ENCODE peak calls at places on chromosomes 5 and 9, in four cellular contexts. W is psoas muscle, B is mesenchymal stem cell, V is aorta. S is an unnamed sample.

GRCh38 chr5:140574165-140574564 is 9.5 kb downstream of the SLC35A4 start:
- DNase-seq in W (no peak), B (no peak), V (no peak), S (no peak)

GRCh38 chr5:159189310-159189709 is 20.0 kb downstream of the RNF145 start:
- DNase-seq in W (no peak), B (no peak), V (no peak), S (no peak)

GRCh38 chr5:167939686-167940085 is 351.8 kb upstream of the WWC1 start:
- DNase-seq in W (no peak), B (no peak), V (no peak), S (no peak)

GRCh38 chr5:4976918-4977317 is 163.2 kb upstream of the ADAMTS16 start:
- DNase-seq in W (no peak), B (no peak), V (no peak), S (no peak)

GRCh38 chr9:92176068-92176799 is 61.0 kb upstream of the SPTLC1 start:
- DNase-seq in W (no peak), B (no peak), V (no peak), S (no peak)

GRCh38 chr5:155482428-155482827 is 468.9 kb downstream of the KIF4B start:
- DNase-seq in W (no peak), B (no peak), V (no peak), S (no peak)

GRCh38 chr5:87020099-87020934 is 247.4 kb upstream of the RASA1 start:
- DNase-seq in W (no peak), B (peak; percentile 32), V (peak; percentile 69), S (peak; percentile 36)

GRCh38 chr9:109908459-109909390 is 128.7 kb downstream of the PALM2AKAP2 start:
- DNase-seq in W (no peak), B (peak; percentile 95), V (no peak), S (no peak)

GRCh38 chr9:21660976-21661375 is 141.5 kb upstream of the MTAP start:
- DNase-seq in W (no peak), B (no peak), V (no peak), S (no peak)

GRCh38 chr9:91101598-91102168 is 260.0 kb downstream of the AUH start:
- DNase-seq in W (no peak), B (no peak), V (no peak), S (peak; percentile 86)

GRCh38 chr5:80204808-80205614 is 50.8 kb downstream of the SERINC5 start:
- DNase-seq in W (no peak), B (peak; percentile 32), V (no peak), S (no peak)

GRCh38 chr5:2751592-2752021 is at the start of gene IRX2:
- DNase-seq in W (peak; percentile 71), B (no peak), V (peak; percentile 78), S (no peak)

GRCh38 chr5:102865510-102866314 is 110.6 kb downstream of the PAM start:
- DNase-seq in W (peak; percentile 91), B (peak; percentile 89), V (peak; percentile 92), S (peak; percentile 10)

GRCh38 chr5:142015781-142016533 is 3.1 kb upstream of the GNPDA1 start:
- DNase-seq in W (no peak), B (peak; percentile 81), V (no peak), S (peak; percentile 55)

GRCh38 chr9:115524467-115525059 is 406.6 kb upstream of the TNC start:
- DNase-seq in W (no peak), B (peak; percentile 73), V (no peak), S (peak; percentile 28)

GRCh38 chr9:136854113-136854841 is 2.1 kb downstream of the MAMDC4 start:
- DNase-seq in W (peak; percentile 54), B (no peak), V (no peak), S (peak; percentile 38)

GRCh38 chr9:36798350-36799065 is 225.8 kb downstream of the MELK start:
- DNase-seq in W (no peak), B (no peak), V (no peak), S (no peak)

GRCh38 chr9:136274786-136275654 is 28.9 kb downstream of the CCDC187 start:
- DNase-seq in W (no peak), B (no peak), V (no peak), S (no peak)

GRCh38 chr9:138075496-138075895 is 197.9 kb downstream of the CACNA1B start:
- DNase-seq in W (no peak), B (no peak), V (peak; percentile 50), S (no peak)

GRCh38 chr5:144864113-144864512 is 693.4 kb downstream of the KCTD16 start:
- DNase-seq in W (no peak), B (no peak), V (no peak), S (no peak)

GRCh38 chr9:127844821-127845359 is 9.6 kb downstream of the ENG start:
- DNase-seq in W (peak; percentile 76), B (peak; percentile 52), V (no peak), S (no peak)

GRCh38 chr5:32572778-32573480 is 12.4 kb upstream of the SUB1 start:
- DNase-seq in W (no peak), B (no peak), V (no peak), S (no peak)

GRCh38 chr5:32574540-32575175 is 10.7 kb upstream of the SUB1 start:
- DNase-seq in W (no peak), B (no peak), V (no peak), S (no peak)

GRCh38 chr5:32565143-32565542 is 20.2 kb upstream of the SUB1 start:
- DNase-seq in W (no peak), B (no peak), V (no peak), S (no peak)

GRCh38 chr5:32566319-32567111 is 18.8 kb upstream of the SUB1 start:
- DNase-seq in W (no peak), B (no peak), V (no peak), S (no peak)

DNA sequence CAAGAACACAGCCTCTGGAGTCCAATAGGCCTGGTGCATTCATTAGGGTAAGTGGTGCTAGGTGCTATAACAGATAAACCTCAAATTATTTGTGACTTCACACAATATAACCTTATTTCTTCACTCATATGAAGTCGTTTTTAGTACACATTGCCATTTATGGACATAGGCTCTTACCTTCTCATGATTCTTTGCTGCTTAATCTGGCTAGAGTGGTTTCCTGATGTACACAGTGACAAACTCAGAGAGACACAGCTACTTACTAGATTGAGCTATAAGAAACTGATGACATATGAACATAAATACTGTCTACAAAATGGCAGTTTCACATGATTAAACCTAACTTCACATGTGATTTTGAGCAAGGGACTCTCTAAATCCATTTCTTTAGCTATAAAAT is 14.2 kb upstream of the SUB1 start:
- DNase-seq in W (no peak), B (no peak), V (no peak), S (no peak)
- H3K4me3 ChIP-seq in W (no peak overlapping the region), B (no peak overlapping the region), V (no peak overlapping the region), S (no peak overlapping the region)

DNA sequence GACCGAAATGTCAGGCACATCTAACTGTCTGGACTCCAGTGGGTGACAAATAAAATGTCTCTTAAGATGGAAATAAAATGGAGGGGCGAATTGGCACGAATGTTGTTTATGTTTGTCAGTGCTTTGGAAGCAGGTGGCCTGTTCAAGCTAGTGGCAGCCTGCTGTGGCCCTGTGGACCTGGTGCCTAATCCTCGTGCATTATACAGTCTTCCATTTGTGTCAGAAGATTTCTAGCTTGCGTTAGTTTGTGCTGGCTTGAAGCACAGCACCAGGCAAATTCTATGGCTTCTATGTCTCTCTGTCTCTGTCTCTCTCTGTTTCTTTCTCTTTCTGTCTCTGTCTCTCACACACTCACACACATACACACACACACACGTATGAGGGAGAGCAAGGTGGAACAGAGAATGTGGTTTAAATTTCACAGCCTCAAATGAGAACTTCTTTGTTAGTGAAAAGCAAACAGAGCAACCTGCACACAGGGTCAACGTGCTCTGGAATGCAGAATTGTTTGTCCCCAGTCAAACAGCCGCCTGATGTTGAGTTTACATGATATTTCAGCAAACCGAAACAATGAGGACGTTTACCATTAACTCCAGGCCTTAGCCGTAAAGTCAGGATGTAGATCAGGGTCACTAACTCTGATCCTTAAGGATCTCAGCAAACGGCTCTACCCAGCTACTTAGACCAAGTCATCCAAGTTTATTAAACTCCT is 39.0 kb upstream of the CD180 start:
- DNase-seq in W (no peak), B (peak; percentile 21), V (no peak), S (no peak)
- H3K27ac ChIP-seq in W (peak overlapping the region; percentile 37), B (no peak overlapping the region), V (no peak overlapping the region), S (no peak overlapping the region)

DNA sequence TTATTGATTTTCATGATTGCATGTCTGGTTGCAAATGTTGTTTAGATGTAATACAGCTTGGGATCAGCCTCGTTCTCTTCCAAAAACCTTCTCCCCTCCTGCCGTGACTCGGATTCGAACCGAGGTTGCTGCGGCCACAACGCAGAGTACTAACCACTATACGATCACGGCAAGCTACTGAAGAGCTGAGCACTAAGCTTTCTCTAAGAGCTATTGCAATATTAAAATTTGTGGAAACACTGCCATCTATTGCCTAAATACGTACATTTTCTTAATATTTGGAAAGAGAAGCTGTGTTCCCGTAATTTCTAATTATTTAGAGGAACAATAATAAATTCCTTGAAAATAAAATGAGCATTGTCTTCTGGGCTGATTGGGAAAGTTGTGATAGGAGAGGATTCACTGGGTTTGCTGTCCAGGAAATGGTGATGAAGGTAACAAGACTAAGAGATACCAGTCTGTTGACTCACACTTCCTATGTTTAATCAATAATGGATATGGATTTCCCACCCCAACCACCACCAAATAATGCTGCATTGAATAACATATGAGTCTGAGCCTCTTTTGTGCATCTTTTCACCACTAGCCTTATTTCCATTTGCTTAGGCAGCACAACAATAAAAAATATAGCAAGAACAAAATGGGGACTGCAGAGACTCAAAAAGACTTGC is 120.0 kb upstream of the NFIB start:
- DNase-seq in W (no peak), B (peak; percentile 51), V (no peak), S (no peak)
- H3K4me3 ChIP-seq in W (no peak overlapping the region), B (no peak overlapping the region), V (no peak overlapping the region), S (no peak overlapping the region)

DNA sequence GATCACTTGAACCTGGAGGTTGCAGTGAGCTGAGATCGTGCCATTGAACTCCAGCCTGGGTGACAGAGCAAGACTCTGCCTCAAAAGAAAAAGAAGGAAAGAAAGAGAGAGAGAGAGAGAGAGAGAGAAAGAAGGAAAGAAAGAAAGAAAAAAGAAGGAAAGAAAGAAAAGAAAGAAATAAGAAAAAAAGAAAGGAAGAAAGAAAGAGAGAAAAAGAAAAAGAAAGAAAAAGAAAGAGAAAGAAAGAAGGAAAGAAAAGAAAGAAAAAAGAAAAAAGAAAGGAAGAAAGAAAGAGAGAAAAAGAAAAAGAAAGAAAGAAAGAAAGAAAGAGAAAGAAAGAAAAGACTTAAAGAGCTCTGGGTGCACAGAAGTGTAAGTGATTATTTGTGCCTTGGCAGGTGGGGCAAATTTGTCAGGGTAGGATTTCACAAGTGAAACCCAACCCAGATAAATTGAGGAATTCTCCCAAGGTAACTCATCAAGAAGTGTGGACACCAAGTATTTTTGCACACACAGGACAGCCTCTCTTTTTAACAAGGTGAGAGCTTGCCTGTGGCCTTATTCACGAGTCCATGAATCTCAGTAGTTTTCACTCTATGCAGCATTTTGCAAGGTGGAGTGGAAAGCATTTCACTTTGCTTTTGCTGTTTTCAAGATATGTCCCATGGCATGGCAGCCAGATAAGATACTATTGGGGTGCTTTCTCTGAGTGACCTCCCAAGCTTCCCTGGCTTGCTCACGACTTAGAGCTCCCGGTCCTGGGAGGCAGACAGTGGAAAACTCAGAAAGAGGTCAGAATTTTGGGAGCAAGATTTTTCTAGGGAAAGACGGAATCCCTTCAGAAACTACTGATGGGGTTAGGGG is 57.8 kb downstream of the C9orf153 start:
- DNase-seq in W (no peak), B (no peak), V (no peak), S (no peak)
- H3K27ac ChIP-seq in W (no peak overlapping the region), B (no peak overlapping the region), V (no peak overlapping the region), S (no peak overlapping the region)

DNA sequence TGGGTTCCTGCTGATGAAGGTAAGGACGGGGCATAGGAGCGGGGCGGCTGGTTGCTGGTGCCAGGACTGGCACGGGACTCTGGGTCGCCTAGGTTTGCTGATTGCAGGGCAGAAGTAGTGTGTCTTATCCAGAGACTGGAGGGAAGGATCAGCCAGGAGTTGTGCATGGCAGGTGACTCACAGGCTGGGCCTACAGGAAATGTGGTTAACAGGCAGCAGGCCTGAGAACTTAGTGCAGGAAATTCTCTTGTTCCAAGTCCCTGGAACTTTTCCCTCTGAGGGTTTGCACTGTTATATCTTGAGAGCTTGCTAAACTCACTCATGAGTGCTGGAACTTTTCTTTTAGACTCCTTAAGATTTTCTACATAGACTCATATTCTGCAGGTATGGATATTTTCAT is 95.1 kb downstream of the ANXA2R start:
- DNase-seq in W (no peak), B (peak; percentile 91), V (no peak), S (no peak)
- H3K4me3 ChIP-seq in W (no peak overlapping the region), B (no peak overlapping the region), V (no peak overlapping the region), S (no peak overlapping the region)